ENCODE peak calls at places on chromosomes 6 and 20, in five cellular contexts. One of them, this sample, is unnamed.

GRCh38 chr6:148134566-148134965 is 208.1 kb upstream of the SASH1 start:
- DNase-seq in tibial artery: no peak
- DNase-seq in mucosa of descending colon: no peak
- DNase-seq in fibroblast of lung: no peak
- DNase-seq in brain microvascular endothelial cell: no peak
- DNase-seq in this sample: no peak

GRCh38 chr6:100965069-100965468 is 83.9 kb upstream of the ASCC3 start:
- DNase-seq in brain microvascular endothelial cell: no peak
- DNase-seq in tibial artery: no peak
- DNase-seq in fibroblast of lung: no peak
- DNase-seq in mucosa of descending colon: no peak
- DNase-seq in this sample: no peak

GRCh38 chr6:164021589-164022290 is 607.2 kb downstream of the QKI start:
- DNase-seq in tibial artery: no peak
- DNase-seq in brain microvascular endothelial cell: no peak
- DNase-seq in fibroblast of lung: no peak
- DNase-seq in mucosa of descending colon: no peak
- DNase-seq in this sample: no peak

GRCh38 chr20:33947709-33948295 is 45.9 kb upstream of the RALY start:
- DNase-seq in tibial artery: no peak
- DNase-seq in brain microvascular endothelial cell: peak; percentile 16
- DNase-seq in mucosa of descending colon: peak; percentile 21
- DNase-seq in fibroblast of lung: peak; percentile 6
- DNase-seq in this sample: peak; percentile 8

GRCh38 chr20:56788041-56788670 is 159.1 kb downstream of the TFAP2C start:
- DNase-seq in brain microvascular endothelial cell: peak; percentile 97
- DNase-seq in tibial artery: no peak
- DNase-seq in fibroblast of lung: peak; percentile 97
- DNase-seq in mucosa of descending colon: no peak
- DNase-seq in this sample: peak; percentile 95

GRCh38 chr6:134787261-134787871 is 162.5 kb downstream of the ALDH8A1 start:
- DNase-seq in mucosa of descending colon: no peak
- DNase-seq in brain microvascular endothelial cell: peak; percentile 52
- DNase-seq in fibroblast of lung: peak; percentile 80
- DNase-seq in tibial artery: no peak
- DNase-seq in this sample: peak; percentile 62

GRCh38 chr6:20870493-20870892 is 336.2 kb downstream of the CDKAL1 start:
- DNase-seq in fibroblast of lung: no peak
- DNase-seq in tibial artery: no peak
- DNase-seq in brain microvascular endothelial cell: no peak
- DNase-seq in mucosa of descending colon: no peak
- DNase-seq in this sample: no peak

GRCh38 chr6:170152989-170153388 is 137.9 kb downstream of the DLL1 start:
- DNase-seq in brain microvascular endothelial cell: no peak
- DNase-seq in fibroblast of lung: peak; percentile 56
- DNase-seq in mucosa of descending colon: peak; percentile 27
- DNase-seq in tibial artery: no peak
- DNase-seq in this sample: no peak

GRCh38 chr6:15741405-15741804 is 78.6 kb upstream of the DTNBP1 start:
- DNase-seq in tibial artery: no peak
- DNase-seq in brain microvascular endothelial cell: no peak
- DNase-seq in fibroblast of lung: no peak
- DNase-seq in mucosa of descending colon: no peak
- DNase-seq in this sample: no peak

GRCh38 chr20:20448891-20449290 is 81.0 kb downstream of the INSM1 start:
- DNase-seq in mucosa of descending colon: no peak
- DNase-seq in brain microvascular endothelial cell: no peak
- DNase-seq in fibroblast of lung: no peak
- DNase-seq in tibial artery: no peak
- DNase-seq in this sample: no peak

GRCh38 chr20:49541733-49542513 is 26.0 kb downstream of the PTGIS start:
- DNase-seq in mucosa of descending colon: peak; percentile 76
- DNase-seq in fibroblast of lung: peak; percentile 53
- DNase-seq in brain microvascular endothelial cell: peak; percentile 47
- DNase-seq in tibial artery: peak; percentile 87
- DNase-seq in this sample: peak; percentile 66

GRCh38 chr6:42374027-42374669 is 77.6 kb downstream of the TRERF1 start:
- DNase-seq in tibial artery: no peak
- DNase-seq in mucosa of descending colon: no peak
- DNase-seq in fibroblast of lung: no peak
- DNase-seq in brain microvascular endothelial cell: no peak
- DNase-seq in this sample: no peak

GRCh38 chr6:169960003-169960344 is 208.6 kb downstream of the ERMARD start:
- DNase-seq in brain microvascular endothelial cell: no peak
- DNase-seq in mucosa of descending colon: no peak
- DNase-seq in fibroblast of lung: no peak
- DNase-seq in tibial artery: peak; percentile 46
- DNase-seq in this sample: no peak

GRCh38 chr6:113184291-113184690 is 672.9 kb upstream of the MARCKS start:
- DNase-seq in brain microvascular endothelial cell: peak; percentile 90
- DNase-seq in mucosa of descending colon: no peak
- DNase-seq in tibial artery: no peak
- DNase-seq in fibroblast of lung: peak; percentile 98
- DNase-seq in this sample: peak; percentile 97

GRCh38 chr20:1467355-1468116 is 887 bp upstream of the NSFL1C start:
- DNase-seq in fibroblast of lung: no peak
- DNase-seq in tibial artery: no peak
- DNase-seq in mucosa of descending colon: peak; percentile 59
- DNase-seq in brain microvascular endothelial cell: no peak
- DNase-seq in this sample: no peak
- H3K4me3 ChIP-seq in fibroblast of lung: no peak overlapping the region
- H3K4me3 ChIP-seq in tibial artery: peak overlapping the region; percentile 93
- H3K4me3 ChIP-seq in mucosa of descending colon: no peak overlapping the region
- H3K4me3 ChIP-seq in brain microvascular endothelial cell: no peak overlapping the region
- H3K4me3 ChIP-seq in this sample: no peak overlapping the region

GRCh38 chr20:36468149-36469000 is 72.9 kb upstream of the MYL9 start:
- DNase-seq in mucosa of descending colon: no peak
- DNase-seq in tibial artery: peak; percentile 90
- DNase-seq in fibroblast of lung: peak; percentile 38
- DNase-seq in brain microvascular endothelial cell: no peak
- DNase-seq in this sample: no peak
- TF ChIP-seq CTCF in mucosa of descending colon: no peak
- TF ChIP-seq CTCF in tibial artery: peak; percentile 8
- TF ChIP-seq CTCF in fibroblast of lung: no peak
- TF ChIP-seq CTCF in brain microvascular endothelial cell: no peak
- TF ChIP-seq CTCF in this sample: no peak

DNA sequence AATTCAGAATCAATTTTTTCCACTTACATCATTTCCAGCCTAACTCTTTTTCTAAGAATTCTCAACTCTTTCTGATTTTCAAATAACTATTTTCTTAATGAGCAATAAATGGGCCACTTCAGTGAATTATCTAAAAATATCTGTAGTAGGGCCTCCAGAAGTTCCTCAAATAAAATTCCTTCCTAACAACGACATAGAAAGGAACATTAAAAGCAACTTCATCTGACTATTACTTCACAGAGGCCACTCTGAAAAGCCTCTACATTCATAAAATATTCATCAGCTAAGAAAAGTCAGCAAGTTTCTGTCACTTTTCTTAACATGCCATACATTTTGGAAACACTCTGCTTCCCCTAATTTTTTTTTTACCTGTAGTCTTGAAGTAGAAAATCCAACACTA is 4.8 kb downstream of the COL12A1 start:
- DNase-seq in fibroblast of lung: peak; percentile 46
- DNase-seq in tibial artery: no peak
- DNase-seq in brain microvascular endothelial cell: no peak
- DNase-seq in mucosa of descending colon: no peak
- DNase-seq in this sample: no peak
- H3K4me3 ChIP-seq in fibroblast of lung: no peak overlapping the region
- H3K4me3 ChIP-seq in tibial artery: no peak overlapping the region
- H3K4me3 ChIP-seq in brain microvascular endothelial cell: no peak overlapping the region
- H3K4me3 ChIP-seq in mucosa of descending colon: no peak overlapping the region
- H3K4me3 ChIP-seq in this sample: peak overlapping the region; percentile 100

GRCh38 chr6:143964667-143965066 is 43.4 kb downstream of the PLAGL1 start:
- DNase-seq in fibroblast of lung: no peak
- DNase-seq in brain microvascular endothelial cell: peak; percentile 7
- DNase-seq in tibial artery: no peak
- DNase-seq in mucosa of descending colon: peak; percentile 37
- DNase-seq in this sample: peak; percentile 24

GRCh38 chr6:143959865-143960264 is 48.2 kb downstream of the PLAGL1 start:
- DNase-seq in brain microvascular endothelial cell: no peak
- DNase-seq in mucosa of descending colon: no peak
- DNase-seq in fibroblast of lung: no peak
- DNase-seq in tibial artery: no peak
- DNase-seq in this sample: no peak

GRCh38 chr6:143961868-143962643 is 46.0 kb downstream of the PLAGL1 start:
- DNase-seq in brain microvascular endothelial cell: no peak
- DNase-seq in tibial artery: no peak
- DNase-seq in fibroblast of lung: no peak
- DNase-seq in mucosa of descending colon: no peak
- DNase-seq in this sample: peak; percentile 7

GRCh38 chr6:143963158-143963919 is 44.7 kb downstream of the PLAGL1 start:
- DNase-seq in brain microvascular endothelial cell: no peak
- DNase-seq in tibial artery: no peak
- DNase-seq in mucosa of descending colon: no peak
- DNase-seq in fibroblast of lung: no peak
- DNase-seq in this sample: no peak

DNA sequence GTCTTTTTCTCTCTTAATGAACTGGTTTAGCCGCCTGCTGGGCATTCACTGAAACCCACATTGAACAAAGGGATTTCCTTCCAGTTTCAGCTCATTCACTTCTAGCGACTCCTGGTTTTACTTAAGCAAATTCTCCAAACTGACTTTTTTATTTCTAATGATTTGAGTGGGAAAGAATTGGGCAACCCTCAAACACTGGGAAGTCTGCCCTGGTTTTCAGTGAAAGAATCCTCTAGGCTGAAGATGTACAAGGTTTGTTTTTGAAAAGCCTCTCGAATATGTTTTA is 45.5 kb downstream of the PLAGL1 start:
- DNase-seq in mucosa of descending colon: no peak
- DNase-seq in fibroblast of lung: peak; percentile 50
- DNase-seq in brain microvascular endothelial cell: peak; percentile 11
- DNase-seq in tibial artery: no peak
- DNase-seq in this sample: peak; percentile 87
- TF ChIP-seq CTCF in mucosa of descending colon: no peak
- TF ChIP-seq CTCF in fibroblast of lung: peak; percentile 71
- TF ChIP-seq CTCF in brain microvascular endothelial cell: peak; percentile 64
- TF ChIP-seq CTCF in tibial artery: peak; percentile 11
- TF ChIP-seq CTCF in this sample: peak; percentile 67

GRCh38 chr20:23357767-23358562 is 4.0 kb upstream of the GZF1 start:
- DNase-seq in fibroblast of lung: peak; percentile 99
- DNase-seq in mucosa of descending colon: peak; percentile 100
- DNase-seq in brain microvascular endothelial cell: peak; percentile 100
- DNase-seq in tibial artery: peak; percentile 100
- DNase-seq in this sample: peak; percentile 99

GRCh38 chr20:23361108-23361650 is 803 bp upstream of the GZF1 start:
- DNase-seq in fibroblast of lung: no peak
- DNase-seq in mucosa of descending colon: peak; percentile 48
- DNase-seq in tibial artery: no peak
- DNase-seq in brain microvascular endothelial cell: no peak
- DNase-seq in this sample: peak; percentile 38

GRCh38 chr20:23361651-23362391 is at the start of gene GZF1:
- DNase-seq in brain microvascular endothelial cell: peak; percentile 96
- DNase-seq in mucosa of descending colon: peak; percentile 97
- DNase-seq in fibroblast of lung: peak; percentile 97
- DNase-seq in tibial artery: peak; percentile 100
- DNase-seq in this sample: peak; percentile 97

GRCh38 chr20:23358563-23358906 is 3.4 kb upstream of the GZF1 start:
- DNase-seq in fibroblast of lung: no peak
- DNase-seq in tibial artery: no peak
- DNase-seq in brain microvascular endothelial cell: no peak
- DNase-seq in mucosa of descending colon: no peak
- DNase-seq in this sample: no peak

DNA sequence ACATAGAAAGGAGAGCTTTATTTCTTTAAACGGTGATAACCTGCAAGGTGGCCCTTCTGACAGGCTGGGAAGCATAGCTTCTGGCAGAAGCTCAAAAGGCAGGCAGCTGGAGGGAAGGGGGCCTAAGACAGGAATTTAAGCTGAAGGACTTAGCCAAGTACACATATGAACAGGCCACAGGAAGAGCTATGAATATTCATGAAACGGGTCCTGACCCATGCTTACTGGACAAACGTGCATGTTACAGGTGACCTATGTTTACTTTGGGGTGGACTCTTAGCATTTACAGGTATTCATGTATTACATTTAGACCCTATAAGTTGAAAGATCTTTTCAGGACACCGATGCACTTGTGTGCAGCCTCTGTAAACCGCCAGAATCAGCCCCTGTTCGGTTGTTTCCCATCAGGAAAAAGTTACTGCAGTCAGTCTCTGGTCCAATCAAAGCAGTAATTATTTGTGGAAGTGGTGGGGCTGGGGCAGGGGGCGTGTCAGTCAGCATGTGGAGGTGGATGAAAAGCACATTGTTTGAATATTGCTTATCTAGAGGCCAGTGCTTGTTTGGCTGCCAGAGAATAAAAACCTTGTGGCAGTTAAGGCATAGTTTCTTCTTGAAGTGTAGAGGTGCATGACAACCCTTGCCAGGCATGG is 2.9 kb upstream of the GZF1 start:
- DNase-seq in tibial artery: no peak
- DNase-seq in fibroblast of lung: no peak
- DNase-seq in mucosa of descending colon: peak; percentile 54
- DNase-seq in brain microvascular endothelial cell: no peak
- DNase-seq in this sample: no peak
- H3K4me3 ChIP-seq in tibial artery: no peak overlapping the region
- H3K4me3 ChIP-seq in fibroblast of lung: no peak overlapping the region
- H3K4me3 ChIP-seq in mucosa of descending colon: no peak overlapping the region
- H3K4me3 ChIP-seq in brain microvascular endothelial cell: no peak overlapping the region
- H3K4me3 ChIP-seq in this sample: no peak overlapping the region

DNA sequence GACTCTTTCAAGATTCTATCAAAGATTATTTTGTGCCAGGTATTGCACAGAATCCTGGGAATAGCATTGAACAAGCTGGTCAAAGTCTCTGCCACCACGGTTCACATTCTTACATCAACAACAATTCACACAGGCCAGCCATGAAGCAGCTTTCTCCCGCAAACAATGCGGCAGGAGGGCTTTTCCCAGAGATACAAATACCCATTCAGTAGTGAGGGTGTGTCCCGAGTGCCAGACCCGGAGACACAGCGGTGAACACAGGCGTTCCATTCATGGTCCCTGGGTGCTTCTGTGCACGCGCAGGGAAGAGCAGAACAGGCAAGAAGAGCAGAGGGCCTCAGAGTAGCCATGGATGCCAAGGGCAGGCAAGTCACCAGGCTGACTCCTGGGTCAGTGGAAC is 83.3 kb upstream of the PDE10A start:
- DNase-seq in mucosa of descending colon: no peak
- DNase-seq in brain microvascular endothelial cell: no peak
- DNase-seq in fibroblast of lung: no peak
- DNase-seq in tibial artery: no peak
- DNase-seq in this sample: no peak
- TF ChIP-seq CTCF in mucosa of descending colon: no peak
- TF ChIP-seq CTCF in brain microvascular endothelial cell: no peak
- TF ChIP-seq CTCF in fibroblast of lung: no peak
- TF ChIP-seq CTCF in tibial artery: no peak
- TF ChIP-seq CTCF in this sample: no peak

GRCh38 chr20:9689041-9689440 is 149.8 kb downstream of the PAK5 start:
- DNase-seq in tibial artery: no peak
- DNase-seq in mucosa of descending colon: no peak
- DNase-seq in fibroblast of lung: no peak
- DNase-seq in brain microvascular endothelial cell: no peak
- DNase-seq in this sample: no peak
- H3K4me3 ChIP-seq in tibial artery: no peak overlapping the region
- H3K4me3 ChIP-seq in mucosa of descending colon: no peak overlapping the region
- H3K4me3 ChIP-seq in fibroblast of lung: no peak overlapping the region
- H3K4me3 ChIP-seq in brain microvascular endothelial cell: no peak overlapping the region
- H3K4me3 ChIP-seq in this sample: no peak overlapping the region